ENCODE peak calls at places on chromosomes 3 and 15, in seven cellular contexts. Y, B, O, H, F, M and U are unnamed samples.

GRCh38 chr3:11690863-11691833 is 47.4 kb upstream of the VGLL4 start:
- DNase-seq in Y (no peak), B (no peak), O (no peak), H (no peak), F (no peak), M (peak; percentile 72), U (no peak)

GRCh38 chr3:98038241-98038640 is 3.1 kb upstream of the GABRR3 start:
- DNase-seq in Y (no peak), B (no peak), O (no peak), H (no peak), F (no peak), M (no peak), U (no peak)

GRCh38 chr3:90092994-90093393 is 985.6 kb downstream of the EPHA3 start:
- DNase-seq in Y (no peak), B (no peak), O (no peak), H (no peak), F (no peak), M (peak; percentile 48), U (no peak)

GRCh38 chr15:40936709-40937666 is 7.8 kb downstream of the DLL4 start:
- DNase-seq in Y (no peak), B (no peak), O (no peak), H (no peak), F (no peak), M (no peak), U (no peak)

GRCh38 chr15:69087581-69087980 is 72.9 kb upstream of the GLCE start:
- DNase-seq in Y (no peak), B (no peak), O (no peak), H (no peak), F (no peak), M (no peak), U (no peak)

GRCh38 chr15:98650871-98651481 is 2.6 kb downstream of the IGF1R start:
- DNase-seq in Y (no peak), B (no peak), O (no peak), H (peak; percentile 41), F (no peak), M (no peak), U (peak; percentile 67)

GRCh38 chr3:164419220-164419619 is 659.1 kb downstream of the SI start:
- DNase-seq in Y (no peak), B (no peak), O (no peak), H (no peak), F (no peak), M (no peak), U (no peak)

GRCh38 chr3:16841906-16842709 is 42.6 kb upstream of the PLCL2 start:
- DNase-seq in Y (peak; percentile 37), B (peak; percentile 46), O (no peak), H (peak; percentile 67), F (no peak), M (peak; percentile 34), U (no peak)

GRCh38 chr15:63176302-63176701 is 13.1 kb upstream of the RAB8B start:
- DNase-seq in Y (no peak), B (no peak), O (no peak), H (no peak), F (no peak), M (no peak), U (no peak)

GRCh38 chr3:73707772-73708171 is 83.0 kb upstream of the PDZRN3 start:
- DNase-seq in Y (no peak), B (no peak), O (no peak), H (no peak), F (peak; percentile 6), M (no peak), U (no peak)

GRCh38 chr3:54628888-54629368 is 298.9 kb downstream of the LRTM1 start:
- DNase-seq in Y (no peak), B (no peak), O (no peak), H (no peak), F (no peak), M (no peak), U (no peak)

GRCh38 chr3:104347281-104347680 is 1019.4 kb upstream of the ALCAM start:
- DNase-seq in Y (no peak), B (no peak), O (no peak), H (no peak), F (no peak), M (no peak), U (no peak)

GRCh38 chr3:139293665-139294023 is 50.2 kb upstream of the MRPS22 start:
- DNase-seq in Y (no peak), B (no peak), O (no peak), H (no peak), F (no peak), M (no peak), U (no peak)

GRCh38 chr3:50242778-50243551 is 7.0 kb downstream of the GNAI2 start:
- DNase-seq in Y (peak; percentile 74), B (peak; percentile 85), O (no peak), H (peak; percentile 65), F (no peak), M (peak; percentile 60), U (no peak)

GRCh38 chr3:38581774-38582173 is 67.7 kb downstream of the SCN5A start:
- DNase-seq in Y (peak; percentile 8), B (peak; percentile 12), O (no peak), H (no peak), F (no peak), M (no peak), U (no peak)

GRCh38 chr3:187927565-187927964 is 182.3 kb upstream of the BCL6 start:
- DNase-seq in Y (no peak), B (no peak), O (no peak), H (no peak), F (no peak), M (no peak), U (no peak)

GRCh38 chr3:187924651-187925050 is 179.4 kb upstream of the BCL6 start:
- DNase-seq in Y (no peak), B (no peak), O (no peak), H (no peak), F (no peak), M (no peak), U (no peak)

GRCh38 chr3:187929115-187929828 is 184.0 kb upstream of the BCL6 start:
- DNase-seq in Y (no peak), B (no peak), O (no peak), H (no peak), F (no peak), M (no peak), U (no peak)

GRCh38 chr3:187925326-187925725 is 180.1 kb upstream of the BCL6 start:
- DNase-seq in Y (no peak), B (no peak), O (no peak), H (no peak), F (no peak), M (no peak), U (no peak)

GRCh38 chr3:187926620-187927019 is 181.4 kb upstream of the BCL6 start:
- DNase-seq in Y (no peak), B (no peak), O (no peak), H (no peak), F (no peak), M (no peak), U (no peak)
- H3K4me3 ChIP-seq in Y (no peak overlapping the region), B (no peak overlapping the region), O (no peak overlapping the region), H (no peak overlapping the region), F (no peak overlapping the region), M (no peak overlapping the region), U (no peak overlapping the region)

GRCh38 chr3:181265750-181266333 is 276.3 kb upstream of the DNAJC19 start:
- DNase-seq in Y (no peak), B (no peak), O (no peak), H (no peak), F (no peak), M (no peak), U (no peak)
- H3K4me3 ChIP-seq in Y (no peak overlapping the region), B (no peak overlapping the region), O (no peak overlapping the region), H (no peak overlapping the region), F (peak overlapping the region; percentile 36), M (no peak overlapping the region), U (no peak overlapping the region)

DNA sequence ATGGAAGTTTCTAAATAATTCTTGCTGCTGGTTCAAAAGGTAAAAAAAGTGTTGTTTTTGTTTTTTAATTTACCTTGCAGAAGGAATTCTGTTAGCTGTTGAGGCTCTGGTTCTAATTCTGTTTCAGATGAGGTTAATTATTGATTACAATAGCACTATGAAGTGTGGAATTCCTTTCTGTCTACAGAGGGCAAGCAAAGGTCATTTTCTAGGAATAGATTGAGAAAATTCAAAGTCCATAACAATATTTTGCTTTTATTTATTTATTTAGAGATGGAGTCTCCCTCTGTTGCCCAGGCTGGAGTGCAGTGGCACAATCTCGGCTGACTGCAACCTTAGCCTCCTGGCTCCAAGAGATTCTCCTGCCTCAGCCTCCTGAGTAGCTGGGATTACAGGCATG is 789.6 kb downstream of the GRM7 start:
- DNase-seq in Y (no peak), B (no peak), O (no peak), H (no peak), F (no peak), M (no peak), U (no peak)
- H3K4me3 ChIP-seq in Y (no peak overlapping the region), B (no peak overlapping the region), O (no peak overlapping the region), H (no peak overlapping the region), F (no peak overlapping the region), M (no peak overlapping the region), U (no peak overlapping the region)

GRCh38 chr15:67256051-67256450 is 1.5 kb downstream of the IQCH start:
- DNase-seq in Y (no peak), B (no peak), O (no peak), H (no peak), F (no peak), M (no peak), U (no peak)

GRCh38 chr15:67251318-67251717 is 3.1 kb downstream of the AAGAB start:
- DNase-seq in Y (no peak), B (no peak), O (no peak), H (no peak), F (no peak), M (no peak), U (no peak)

GRCh38 chr15:67253517-67254237 is 784 bp downstream of the AAGAB start:
- DNase-seq in Y (no peak), B (no peak), O (no peak), H (peak; percentile 37), F (no peak), M (no peak), U (peak; percentile 27)

GRCh38 chr15:67254238-67255175 is at the start of the genes AAGAB and IQCH:
- DNase-seq in Y (peak; percentile 96), B (peak; percentile 97), O (peak; percentile 93), H (peak; percentile 99), F (peak; percentile 95), M (peak; percentile 97), U (peak; percentile 98)

GRCh38 chr15:67253103-67253502 is 1.4 kb downstream of the AAGAB start:
- DNase-seq in Y (no peak), B (no peak), O (no peak), H (peak; percentile 28), F (no peak), M (no peak), U (no peak)
- H3K4me3 ChIP-seq in Y (peak overlapping the region; percentile 64), B (no peak overlapping the region), O (peak overlapping the region; percentile 96), H (peak overlapping the region; percentile 92), F (peak overlapping the region; percentile 97), M (peak overlapping the region; percentile 96), U (peak overlapping the region; percentile 81)

DNA sequence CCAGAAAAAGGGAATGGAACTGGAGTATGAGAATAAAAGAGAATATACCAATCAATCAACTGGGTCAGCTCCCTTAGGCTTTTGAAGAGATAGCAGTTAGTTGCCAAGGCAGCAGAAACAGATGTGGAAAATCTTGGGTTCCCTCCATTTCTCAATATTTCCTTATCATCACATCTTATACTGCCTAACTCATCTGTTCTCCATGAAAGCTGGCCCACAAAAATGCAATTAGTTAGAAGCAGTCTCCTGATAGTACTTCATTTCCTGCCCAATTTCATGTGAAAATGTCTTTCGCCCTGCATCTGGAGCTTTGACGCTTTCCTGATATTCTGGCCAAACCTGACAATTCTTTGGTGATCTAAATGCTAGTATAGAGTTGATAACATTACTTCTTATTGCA is 30.1 kb upstream of the SPTSSB start:
- DNase-seq in Y (no peak), B (no peak), O (no peak), H (no peak), F (no peak), M (no peak), U (no peak)
- H3K4me3 ChIP-seq in Y (no peak overlapping the region), B (no peak overlapping the region), O (no peak overlapping the region), H (no peak overlapping the region), F (no peak overlapping the region), M (no peak overlapping the region), U (no peak overlapping the region)